ENCODE peak calls at places on chromosomes 5 and 9, in four cellular contexts. One of them, this sample, is unnamed.

GRCh38 chr9:126708178-126708577 is 94.5 kb downstream of the LMX1B start:
- DNase-seq in suprapubic skin: no peak
- DNase-seq in A549: no peak
- DNase-seq in upper lobe of left lung: no peak
- DNase-seq in this sample: no peak

GRCh38 chr5:73233461-73234151 is 60.6 kb downstream of the TMEM174 start:
- DNase-seq in suprapubic skin: no peak
- DNase-seq in A549: no peak
- DNase-seq in upper lobe of left lung: no peak
- DNase-seq in this sample: no peak

GRCh38 chr9:69249337-69249736 is 75.3 kb downstream of the TJP2 start:
- DNase-seq in suprapubic skin: no peak
- DNase-seq in A549: no peak
- DNase-seq in upper lobe of left lung: no peak
- DNase-seq in this sample: no peak

GRCh38 chr5:72248352-72249032 is 71.5 kb downstream of the MRPS27 start:
- DNase-seq in suprapubic skin: peak; percentile 65
- DNase-seq in A549: peak; percentile 56
- DNase-seq in upper lobe of left lung: peak; percentile 36
- DNase-seq in this sample: no peak

GRCh38 chr5:169637856-169638190 is 748 bp downstream of the DOCK2 start:
- DNase-seq in suprapubic skin: no peak
- DNase-seq in A549: no peak
- DNase-seq in upper lobe of left lung: peak; percentile 68
- DNase-seq in this sample: peak; percentile 50

GRCh38 chr9:124841422-124841821 is 11.8 kb upstream of the WDR38 start:
- DNase-seq in suprapubic skin: no peak
- DNase-seq in A549: no peak
- DNase-seq in upper lobe of left lung: no peak
- DNase-seq in this sample: no peak

GRCh38 chr5:169974121-169974770 is 6.0 kb downstream of the INSYN2B start:
- DNase-seq in suprapubic skin: no peak
- DNase-seq in A549: no peak
- DNase-seq in upper lobe of left lung: no peak
- DNase-seq in this sample: no peak

GRCh38 chr5:122863721-122864120 is 18.3 kb downstream of the SNX24 start:
- DNase-seq in suprapubic skin: no peak
- DNase-seq in A549: no peak
- DNase-seq in upper lobe of left lung: no peak
- DNase-seq in this sample: peak; percentile 61

GRCh38 chr5:4942831-4943178 is 197.3 kb upstream of the ADAMTS16 start:
- DNase-seq in suprapubic skin: no peak
- DNase-seq in A549: no peak
- DNase-seq in upper lobe of left lung: no peak
- DNase-seq in this sample: no peak

GRCh38 chr9:14323083-14323968 is 9.4 kb upstream of the NFIB start:
- DNase-seq in suprapubic skin: no peak
- DNase-seq in A549: no peak
- DNase-seq in upper lobe of left lung: no peak
- DNase-seq in this sample: no peak

GRCh38 chr5:179307006-179307800 is 38.1 kb downstream of the ADAMTS2 start:
- DNase-seq in suprapubic skin: peak; percentile 53
- DNase-seq in A549: no peak
- DNase-seq in upper lobe of left lung: no peak
- DNase-seq in this sample: peak; percentile 37

GRCh38 chr5:73066466-73066865 is 53.9 kb upstream of the TMEM171 start:
- DNase-seq in suprapubic skin: no peak
- DNase-seq in A549: no peak
- DNase-seq in upper lobe of left lung: no peak
- DNase-seq in this sample: no peak

GRCh38 chr9:84001621-84002020 is 21.0 kb downstream of the RMI1 start:
- DNase-seq in suprapubic skin: no peak
- DNase-seq in A549: no peak
- DNase-seq in upper lobe of left lung: no peak
- DNase-seq in this sample: no peak

GRCh38 chr9:108801949-108802348 is 53.8 kb downstream of the ACTL7B start:
- DNase-seq in suprapubic skin: no peak
- DNase-seq in A549: no peak
- DNase-seq in upper lobe of left lung: no peak
- DNase-seq in this sample: no peak

GRCh38 chr5:107661038-107661649 is 9.6 kb downstream of the EFNA5 start:
- DNase-seq in suprapubic skin: no peak
- DNase-seq in A549: no peak
- DNase-seq in upper lobe of left lung: no peak
- DNase-seq in this sample: no peak

GRCh38 chr5:72938206-72938605 is 17.6 kb upstream of the FCHO2 start:
- DNase-seq in suprapubic skin: no peak
- DNase-seq in A549: no peak
- DNase-seq in upper lobe of left lung: no peak
- DNase-seq in this sample: no peak

GRCh38 chr5:142432961-142433360 is 108.1 kb upstream of the SPRY4 start:
- DNase-seq in suprapubic skin: no peak
- DNase-seq in A549: no peak
- DNase-seq in upper lobe of left lung: no peak
- DNase-seq in this sample: no peak

GRCh38 chr5:126872558-126873349 is 95.8 kb downstream of the LMNB1 start:
- DNase-seq in suprapubic skin: no peak
- DNase-seq in A549: no peak
- DNase-seq in upper lobe of left lung: no peak
- DNase-seq in this sample: no peak

GRCh38 chr9:130463763-130464745 is 19.3 kb downstream of the ASS1 start:
- DNase-seq in suprapubic skin: no peak
- DNase-seq in A549: no peak
- DNase-seq in upper lobe of left lung: no peak
- DNase-seq in this sample: no peak

GRCh38 chr9:132973713-132974112 is 4.8 kb upstream of the GFI1B start:
- DNase-seq in suprapubic skin: no peak
- DNase-seq in A549: peak; percentile 45
- DNase-seq in upper lobe of left lung: no peak
- DNase-seq in this sample: no peak

GRCh38 chr9:114769664-114770063 is 36.2 kb downstream of the TNFSF15 start:
- DNase-seq in suprapubic skin: no peak
- DNase-seq in A549: no peak
- DNase-seq in upper lobe of left lung: no peak
- DNase-seq in this sample: no peak

GRCh38 chr5:58933891-58934628 is 351.2 kb downstream of the RAB3C start:
- DNase-seq in suprapubic skin: no peak
- DNase-seq in A549: no peak
- DNase-seq in upper lobe of left lung: no peak
- DNase-seq in this sample: no peak

GRCh38 chr9:107263289-107263688 is 19.8 kb upstream of the RAD23B start:
- DNase-seq in suprapubic skin: no peak
- DNase-seq in A549: no peak
- DNase-seq in upper lobe of left lung: no peak
- DNase-seq in this sample: no peak

GRCh38 chr5:94376672-94377345 is 241.6 kb downstream of the KIAA0825 start:
- DNase-seq in suprapubic skin: no peak
- DNase-seq in A549: no peak
- DNase-seq in upper lobe of left lung: no peak
- DNase-seq in this sample: no peak

GRCh38 chr5:116738270-116738947 is 163.8 kb upstream of the SEMA6A start:
- DNase-seq in suprapubic skin: no peak
- DNase-seq in A549: no peak
- DNase-seq in upper lobe of left lung: no peak
- DNase-seq in this sample: no peak

GRCh38 chr5:102857090-102857818 is 102.1 kb downstream of the PAM start:
- DNase-seq in suprapubic skin: peak; percentile 73
- DNase-seq in A549: no peak
- DNase-seq in upper lobe of left lung: no peak
- DNase-seq in this sample: no peak

GRCh38 chr9:96169901-96170300 is 132.1 kb downstream of the HSD17B3 start:
- DNase-seq in suprapubic skin: no peak
- DNase-seq in A549: no peak
- DNase-seq in upper lobe of left lung: no peak
- DNase-seq in this sample: no peak

GRCh38 chr5:82290908-82291307 is 12.8 kb upstream of the RPS23 start:
- DNase-seq in suprapubic skin: no peak
- DNase-seq in A549: no peak
- DNase-seq in upper lobe of left lung: no peak
- DNase-seq in this sample: no peak

GRCh38 chr5:50687548-50687947 is 21.1 kb downstream of the PARP8 start:
- DNase-seq in suprapubic skin: no peak
- DNase-seq in A549: no peak
- DNase-seq in upper lobe of left lung: no peak
- DNase-seq in this sample: no peak

GRCh38 chr5:146995878-146996277 is 117.3 kb upstream of the PPP2R2B start:
- DNase-seq in suprapubic skin: no peak
- DNase-seq in A549: no peak
- DNase-seq in upper lobe of left lung: no peak
- DNase-seq in this sample: no peak

DNA sequence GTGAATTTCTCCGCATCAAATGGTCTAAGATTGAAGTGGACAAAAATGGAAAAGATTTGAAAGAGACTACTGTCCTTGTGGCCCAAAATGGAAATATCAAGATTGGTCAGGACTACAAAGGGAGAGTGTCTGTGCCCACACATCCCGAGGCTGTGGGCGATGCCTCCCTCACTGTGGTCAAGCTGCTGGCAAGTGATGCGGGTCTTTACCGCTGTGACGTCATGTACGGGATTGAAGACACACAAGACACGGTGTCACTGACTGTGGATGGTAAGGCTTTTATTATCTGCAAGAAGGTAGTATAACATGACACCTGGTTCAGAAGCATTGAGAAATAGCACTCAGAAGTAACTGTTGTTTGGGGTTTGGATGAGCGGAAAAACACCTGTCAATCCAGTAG is 18.7 kb downstream of the VCAN start:
- DNase-seq in suprapubic skin: no peak
- DNase-seq in A549: no peak
- DNase-seq in upper lobe of left lung: no peak
- DNase-seq in this sample: no peak
- H3K27ac ChIP-seq in suprapubic skin: no peak overlapping the region
- H3K27ac ChIP-seq in A549: no peak overlapping the region
- H3K27ac ChIP-seq in upper lobe of left lung: no peak overlapping the region
- H3K27ac ChIP-seq in this sample: no peak overlapping the region

GRCh38 chr5:78989080-78989479 is 4.0 kb upstream of the ARSB start:
- DNase-seq in suprapubic skin: no peak
- DNase-seq in A549: no peak
- DNase-seq in upper lobe of left lung: no peak
- DNase-seq in this sample: no peak

GRCh38 chr5:78984611-78985406 is at the start of gene ARSB:
- DNase-seq in suprapubic skin: peak; percentile 87
- DNase-seq in A549: peak; percentile 92
- DNase-seq in upper lobe of left lung: peak; percentile 90
- DNase-seq in this sample: peak; percentile 92

GRCh38 chr5:78983601-78984000 is 1.5 kb downstream of the ARSB start:
- DNase-seq in suprapubic skin: no peak
- DNase-seq in A549: no peak
- DNase-seq in upper lobe of left lung: no peak
- DNase-seq in this sample: no peak

GRCh38 chr5:78984020-78984610 is 995 bp downstream of the ARSB start:
- DNase-seq in suprapubic skin: no peak
- DNase-seq in A549: no peak
- DNase-seq in upper lobe of left lung: no peak
- DNase-seq in this sample: no peak

GRCh38 chr5:78985407-78986223 is 505 bp upstream of the ARSB start:
- DNase-seq in suprapubic skin: peak; percentile 63
- DNase-seq in A549: peak; percentile 30
- DNase-seq in upper lobe of left lung: peak; percentile 47
- DNase-seq in this sample: peak; percentile 90
- TF ChIP-seq POLR2A in suprapubic skin: no peak
- TF ChIP-seq POLR2A in A549: no peak
- TF ChIP-seq POLR2A in upper lobe of left lung: no peak
- TF ChIP-seq POLR2A in this sample: peak; percentile 63

DNA sequence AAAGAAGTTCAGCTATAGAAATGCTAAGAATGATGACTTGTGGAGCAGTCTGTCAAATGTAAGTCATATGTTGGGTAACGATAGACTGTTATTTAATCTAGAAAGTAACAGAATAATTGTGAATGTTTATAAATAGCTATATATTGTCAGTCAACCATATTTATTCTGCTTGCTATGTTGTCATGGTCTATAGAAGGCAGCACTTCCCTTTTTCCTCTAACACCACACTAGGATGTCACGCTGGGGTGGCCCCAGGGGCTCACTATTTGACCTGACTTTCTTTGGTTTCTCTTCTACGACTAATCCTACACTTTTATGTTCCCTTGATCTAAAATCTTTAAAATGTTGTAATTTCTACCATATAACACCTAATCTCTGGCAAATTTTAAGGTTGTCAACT is 20.5 kb downstream of the ERAP2 start:
- DNase-seq in suprapubic skin: no peak
- DNase-seq in A549: no peak
- DNase-seq in upper lobe of left lung: no peak
- DNase-seq in this sample: no peak
- H3K27ac ChIP-seq in suprapubic skin: no peak overlapping the region
- H3K27ac ChIP-seq in A549: no peak overlapping the region
- H3K27ac ChIP-seq in upper lobe of left lung: peak overlapping the region; percentile 42
- H3K27ac ChIP-seq in this sample: no peak overlapping the region

GRCh38 chr9:134324359-134325095 is 1.7 kb upstream of the RXRA start:
- DNase-seq in suprapubic skin: peak; percentile 66
- DNase-seq in A549: no peak
- DNase-seq in upper lobe of left lung: no peak
- DNase-seq in this sample: peak; percentile 50

GRCh38 chr9:134325096-134325812 is 1.0 kb upstream of the RXRA start:
- DNase-seq in suprapubic skin: peak; percentile 87
- DNase-seq in A549: peak; percentile 54
- DNase-seq in upper lobe of left lung: peak; percentile 56
- DNase-seq in this sample: peak; percentile 80

GRCh38 chr9:134327671-134328231 is 1.5 kb downstream of the RXRA start:
- DNase-seq in suprapubic skin: no peak
- DNase-seq in A549: no peak
- DNase-seq in upper lobe of left lung: no peak
- DNase-seq in this sample: peak; percentile 52

GRCh38 chr9:134326754-134327526 is 685 bp downstream of the RXRA start:
- DNase-seq in suprapubic skin: peak; percentile 61
- DNase-seq in A549: peak; percentile 60
- DNase-seq in upper lobe of left lung: no peak
- DNase-seq in this sample: peak; percentile 54

DNA sequence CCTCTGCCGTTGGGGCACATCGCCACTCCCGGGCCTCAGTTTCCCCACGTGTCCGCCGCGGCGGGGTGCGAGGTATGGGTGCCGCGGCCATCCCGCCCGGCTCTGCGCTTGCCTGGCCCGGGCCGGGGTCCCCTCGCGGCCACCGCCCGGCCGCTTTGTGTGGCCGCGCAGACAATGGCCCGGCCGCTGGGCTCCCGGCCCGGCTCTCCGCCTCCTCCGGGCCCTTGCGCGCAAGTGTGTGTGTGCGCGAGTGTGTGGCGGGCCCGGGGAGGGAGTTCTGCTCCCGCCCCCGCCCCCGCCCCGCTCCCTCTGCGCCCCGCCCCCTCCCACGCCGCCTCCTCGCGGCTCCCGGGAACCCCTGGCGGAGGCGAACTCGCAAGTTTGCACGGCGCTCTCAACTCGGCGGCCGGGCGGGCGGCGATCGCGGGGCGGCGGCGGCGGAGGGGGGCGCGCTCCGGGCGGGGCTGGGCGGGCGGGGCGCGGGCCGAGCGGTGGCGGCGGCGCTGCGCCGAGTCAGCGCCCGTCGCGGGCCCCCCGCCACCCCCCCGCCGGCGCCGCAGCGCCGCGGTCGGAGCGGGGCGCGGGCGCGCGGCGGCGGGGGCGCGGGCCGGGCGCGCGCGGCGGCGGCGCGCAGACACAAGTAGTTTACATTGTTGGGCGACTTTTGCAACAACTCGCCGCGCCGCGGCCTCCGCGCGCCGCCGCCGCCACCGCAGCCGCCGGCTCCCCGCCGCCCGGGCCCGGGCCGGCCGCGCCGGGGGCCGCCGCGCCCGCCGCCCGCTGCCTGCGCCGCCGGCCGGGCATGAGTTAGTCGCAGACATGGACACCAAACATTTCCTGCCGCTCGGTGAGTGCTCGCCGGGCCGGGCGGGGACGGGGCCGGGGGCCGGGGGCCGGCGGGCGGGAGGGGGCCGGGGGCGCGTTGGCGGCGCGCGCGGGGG is at the start of gene RXRA:
- DNase-seq in suprapubic skin: peak; percentile 87
- DNase-seq in A549: peak; percentile 78
- DNase-seq in upper lobe of left lung: peak; percentile 84
- DNase-seq in this sample: peak; percentile 94
- TF ChIP-seq POLR2A in suprapubic skin: no peak
- TF ChIP-seq POLR2A in A549: peak; percentile 70
- TF ChIP-seq POLR2A in upper lobe of left lung: no peak
- TF ChIP-seq POLR2A in this sample: peak; percentile 96